ENCODE peak calls at places on chromosomes 4 and X, in nine cellular contexts. G, J, V, K, S, C, E, F and M are unnamed samples.
A peak's percentile ranks its signal among the peaks of the same experiment; 100 is the strongest.

GRCh38 chr4:12724520-12724919 is 759.6 kb downstream of the RAB28 start:
- DNase-seq in G (no peak), J (peak; percentile 42), V (no peak), K (no peak), S (no peak), C (no peak), E (no peak), F (no peak), M (no peak)

GRCh38 chrX:14030248-14030592 is 528 bp upstream of the GEMIN8 start:
- DNase-seq in G (no peak), J (peak; percentile 43), V (no peak), K (no peak), S (no peak), C (no peak), E (no peak), F (peak; percentile 64), M (no peak)

GRCh38 chr4:36187723-36188333 is 56.5 kb downstream of the ARAP2 start:
- DNase-seq in G (no peak), J (peak; percentile 54), V (no peak), K (no peak), S (peak; percentile 3), C (no peak), E (no peak), F (peak; percentile 33), M (no peak)

GRCh38 chrX:118824173-118824782 is 654 bp downstream of the ZCCHC12 start:
- DNase-seq in G (no peak), J (peak; percentile 71), V (no peak), K (no peak), S (no peak), C (no peak), E (no peak), F (no peak), M (no peak)

GRCh38 chr4:181264908-181265307 is 978.3 kb upstream of the TENM3 start:
- DNase-seq in G (no peak), J (no peak), V (no peak), K (no peak), S (no peak), C (no peak), E (no peak), F (no peak), M (no peak)

GRCh38 chr4:42282081-42282901 is 115.0 kb upstream of the SHISA3 start:
- DNase-seq in G (no peak), J (peak; percentile 80), V (no peak), K (no peak), S (peak; percentile 76), C (peak; percentile 25), E (no peak), F (peak; percentile 68), M (peak; percentile 30)

GRCh38 chrX:133742602-133743305 is 242.6 kb downstream of the GPC3 start:
- DNase-seq in G (no peak), J (no peak), V (no peak), K (no peak), S (no peak), C (no peak), E (no peak), F (no peak), M (no peak)

GRCh38 chr4:83115000-83115399 is 471 bp upstream of the PLAC8 start:
- DNase-seq in G (no peak), J (no peak), V (no peak), K (no peak), S (no peak), C (no peak), E (no peak), F (peak; percentile 59), M (no peak)

GRCh38 chr4:142203505-142203904 is 567.1 kb downstream of the IL15 start:
- DNase-seq in G (no peak), J (no peak), V (no peak), K (no peak), S (no peak), C (no peak), E (no peak), F (no peak), M (no peak)

GRCh38 chr4:11801466-11802446 is 373.1 kb upstream of the HS3ST1 start:
- DNase-seq in G (no peak), J (no peak), V (no peak), K (no peak), S (no peak), C (no peak), E (no peak), F (no peak), M (no peak)

GRCh38 chr4:1405636-1406415 is 416 bp downstream of the NKX1-1 start:
- DNase-seq in G (no peak), J (no peak), V (peak; percentile 35), K (no peak), S (no peak), C (peak; percentile 62), E (peak; percentile 36), F (no peak), M (peak; percentile 10)

GRCh38 chrX:118723376-118723775 is 4.0 kb upstream of the IL13RA1 start:
- DNase-seq in G (no peak), J (no peak), V (no peak), K (no peak), S (no peak), C (no peak), E (no peak), F (no peak), M (no peak)

GRCh38 chrX:46628406-46629371 is 55.1 kb downstream of the CHST7 start:
- DNase-seq in G (peak; percentile 83), J (peak; percentile 74), V (no peak), K (peak; percentile 16), S (no peak), C (peak; percentile 18), E (no peak), F (peak; percentile 62), M (no peak)

GRCh38 chr4:68717999-68718398 is 47.5 kb upstream of the UGT2B15 start:
- DNase-seq in G (no peak), J (no peak), V (no peak), K (no peak), S (no peak), C (no peak), E (no peak), F (no peak), M (no peak)

GRCh38 chrX:51487960-51488267 is 8.5 kb downstream of the NUDT11 start:
- DNase-seq in G (no peak), J (no peak), V (no peak), K (no peak), S (no peak), C (no peak), E (no peak), F (peak; percentile 21), M (no peak)

GRCh38 chr4:173317003-173317402 is 17.2 kb downstream of the HMGB2 start:
- DNase-seq in G (no peak), J (peak; percentile 51), V (no peak), K (no peak), S (no peak), C (no peak), E (no peak), F (no peak), M (no peak)

GRCh38 chrX:10159069-10159468 is 2.3 kb downstream of the CLCN4 start:
- DNase-seq in G (no peak), J (no peak), V (no peak), K (no peak), S (no peak), C (no peak), E (no peak), F (no peak), M (no peak)

GRCh38 chr4:89056953-89057398 is at the start of gene FAM13A:
- DNase-seq in G (peak; percentile 87), J (peak; percentile 81), V (peak; percentile 71), K (peak; percentile 72), S (peak; percentile 91), C (no peak), E (no peak), F (peak; percentile 97), M (peak; percentile 85)

GRCh38 chrX:17278961-17279360 is 96.0 kb upstream of the NHS start:
- DNase-seq in G (no peak), J (no peak), V (no peak), K (no peak), S (no peak), C (no peak), E (no peak), F (no peak), M (no peak)

GRCh38 chr4:37988670-37989069 is 28.5 kb downstream of the PTTG2 start:
- DNase-seq in G (no peak), J (no peak), V (no peak), K (no peak), S (no peak), C (no peak), E (no peak), F (peak; percentile 37), M (no peak)

DNA sequence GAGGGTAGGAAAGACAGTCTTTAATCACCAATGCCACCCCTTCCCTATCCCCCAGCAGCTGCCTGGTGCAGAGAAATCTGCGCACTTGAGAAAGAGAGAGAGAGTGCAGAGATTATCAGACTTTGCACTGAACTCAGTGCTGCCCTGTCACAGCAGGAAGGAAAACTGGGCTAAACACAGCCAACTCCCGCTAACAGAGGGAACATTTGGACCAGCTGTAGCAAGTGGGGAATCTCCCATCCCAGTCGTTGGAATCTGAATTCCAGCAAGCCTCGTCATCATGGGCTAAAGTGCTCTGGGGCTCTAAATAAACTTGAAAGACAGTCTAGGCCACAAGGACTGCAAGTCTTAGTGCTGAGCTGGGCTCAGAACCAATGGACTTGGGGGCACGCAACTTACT is 168.7 kb downstream of the DLG3 start:
- DNase-seq in G (no peak), J (no peak), V (no peak), K (no peak), S (no peak), C (no peak), E (no peak), F (peak; percentile 53), M (no peak)
- H3K4me3 ChIP-seq in G (no peak overlapping the region), J (no peak overlapping the region), V (no peak overlapping the region), K (no peak overlapping the region), S (no peak overlapping the region), C (no peak overlapping the region), E (no peak overlapping the region), F (no peak overlapping the region), M (no peak overlapping the region)

GRCh38 chr4:188147176-188147575 is 7.9 kb downstream of the TRIML1 start:
- DNase-seq in G (no peak), J (no peak), V (no peak), K (no peak), S (no peak), C (no peak), E (no peak), F (no peak), M (no peak)
- TF ChIP-seq CTCF in G (no peak), J (no peak), V (no peak), K (no peak), S (no peak), C (no peak), E (no peak), F (no peak), M (no peak)

GRCh38 chr4:86934772-86935498 is at the start of gene AFF1:
- DNase-seq in G (peak; percentile 96), J (peak; percentile 97), V (peak; percentile 97), K (peak; percentile 96), S (peak; percentile 82), C (peak; percentile 98), E (peak; percentile 98), F (peak; percentile 79), M (peak; percentile 94)
- TF ChIP-seq POLR2A in G (peak; percentile 82), J (peak; percentile 65), V (peak; percentile 97), K (peak; percentile 84), S (peak; percentile 49), C (no peak), E (peak; percentile 79), F (peak; percentile 78), M (no peak)

DNA sequence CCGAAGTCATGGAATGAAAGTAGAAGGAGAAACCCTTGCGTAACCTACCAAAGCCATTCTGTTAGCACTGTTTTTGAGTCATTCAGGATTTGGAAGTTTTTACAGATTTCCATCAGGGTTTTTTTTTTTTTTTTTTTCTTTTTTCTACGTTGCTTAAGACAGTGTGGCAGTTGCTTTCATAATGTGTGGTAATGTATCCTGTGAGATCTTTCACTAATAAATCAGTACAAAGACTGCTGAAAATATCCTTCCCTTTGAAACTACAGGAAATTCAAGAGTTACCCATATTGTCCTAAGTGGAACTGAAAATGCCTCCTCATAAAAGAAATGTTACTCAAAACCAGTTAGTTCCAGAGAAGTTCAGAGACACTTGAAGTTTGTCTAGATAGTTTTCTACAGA is 137.8 kb downstream of the RAPGEF2 start:
- DNase-seq in G (no peak), J (no peak), V (no peak), K (no peak), S (no peak), C (no peak), E (no peak), F (peak; percentile 60), M (no peak)
- H3K4me3 ChIP-seq in G (no peak overlapping the region), J (no peak overlapping the region), V (no peak overlapping the region), K (no peak overlapping the region), S (no peak overlapping the region), C (no peak overlapping the region), E (no peak overlapping the region), F (no peak overlapping the region), M (no peak overlapping the region)